ENCODE peak calls at places on chromosome 18, in ten cellular contexts. J, F, H, N, V, R, I, W, Z and S are unnamed samples. For H3K36me3 and H3K9me3, the result is how much of the 10 kb centered on the place peaks cover.

GRCh38 chr18:8684577-8684976 is 20.8 kb upstream of the MTCL1 start:
- DNase-seq in J (no peak), F (no peak), H (no peak), N (no peak), V (no peak), R (no peak), I (no peak), W (no peak), Z (no peak), S (no peak)

GRCh38 chr18:45838302-45839070 is 13.0 kb downstream of the SIGLEC15 start:
- DNase-seq in J (no peak), F (no peak), H (no peak), N (no peak), V (peak), R (no peak), I (no peak), W (no peak), Z (no peak), S (no peak)

GRCh38 chr18:13219576-13219975 is 1.0 kb downstream of the LDLRAD4 start:
- DNase-seq in J (no peak), F (no peak), H (no peak), N (no peak), V (no peak), R (no peak), I (no peak), W (no peak), Z (no peak), S (no peak)

GRCh38 chr18:61551586-61551985 is 218.4 kb downstream of the CDH20 start:
- DNase-seq in J (peak), F (peak), H (peak), N (peak), V (peak), R (peak), I (peak), W (peak), Z (peak), S (peak)

GRCh38 chr18:8329186-8329771 is 280.0 kb upstream of the RAB12 start:
- DNase-seq in J (peak), F (peak), H (no peak), N (no peak), V (peak), R (no peak), I (no peak), W (peak), Z (no peak), S (peak)

GRCh38 chr18:73842795-73843394 is 304.7 kb downstream of the FBXO15 start:
- DNase-seq in J (peak), F (peak), H (peak), N (peak), V (peak), R (peak), I (peak), W (peak), Z (peak), S (no peak)

GRCh38 chr18:54749291-54749690 is 79.0 kb upstream of the RAB27B start:
- DNase-seq in J (no peak), F (no peak), H (no peak), N (no peak), V (no peak), R (no peak), I (no peak), W (no peak), Z (peak), S (no peak)

GRCh38 chr18:46452820-46453219 is 204.2 kb downstream of the LOXHD1 start:
- DNase-seq in J (no peak), F (peak), H (peak), N (no peak), V (peak), R (peak), I (no peak), W (peak), Z (no peak), S (no peak)

GRCh38 chr18:41599529-41599928 is 355.5 kb upstream of the PIK3C3 start:
- DNase-seq in J (no peak), F (no peak), H (no peak), N (no peak), V (no peak), R (no peak), I (no peak), W (no peak), Z (no peak), S (no peak)

DNA sequence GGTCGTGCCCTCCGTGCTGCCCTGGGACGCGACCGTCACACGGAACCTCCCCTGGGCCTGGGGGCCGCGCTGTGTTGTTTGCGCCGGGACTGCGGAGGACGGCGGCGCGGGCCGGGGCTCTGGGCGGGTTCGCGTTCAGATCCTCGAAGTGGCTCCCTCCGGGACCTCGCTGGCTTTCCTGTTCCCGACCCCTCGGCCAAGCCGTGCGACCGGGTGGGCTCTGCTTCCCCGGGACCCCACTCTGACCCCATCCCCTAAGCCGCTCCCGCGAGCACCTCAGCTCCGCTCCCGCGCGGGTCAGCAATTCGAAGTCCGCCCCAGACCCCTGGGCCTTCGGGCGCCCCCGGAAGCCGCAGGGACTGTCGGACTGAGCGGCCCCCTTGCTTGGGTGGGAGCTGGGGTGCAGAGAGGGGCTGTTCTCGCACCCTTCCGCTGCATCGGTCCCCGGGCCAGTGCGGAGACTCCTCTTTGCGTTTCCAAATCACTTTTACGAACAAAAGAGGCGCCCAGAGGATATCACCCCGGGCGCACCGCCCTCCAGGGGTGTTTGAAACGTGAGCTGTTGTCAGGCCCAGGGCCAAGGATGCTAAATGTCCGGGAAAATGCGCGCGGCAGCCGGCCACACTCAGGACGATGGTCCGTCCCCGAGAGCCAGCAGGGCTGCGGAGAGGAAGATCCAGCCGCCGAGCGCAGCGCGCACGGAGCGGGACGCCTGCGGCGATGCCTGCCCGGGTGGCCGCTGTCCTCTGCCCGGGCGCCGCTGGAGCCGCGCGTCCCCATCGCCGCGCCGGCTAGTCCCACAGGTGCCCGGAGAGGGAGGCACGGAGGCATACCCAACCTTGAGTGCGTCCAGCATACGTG is 73.5 kb downstream of the ZCCHC2 start:
- DNase-seq in J (no peak), F (peak), H (no peak), N (no peak), V (peak), R (peak), I (no peak), W (peak), Z (peak), S (peak)
- TF ChIP-seq EZH2 in J (peak), F (peak), H (no peak), N (no peak), V (no peak), R (peak), I (no peak), W (peak), Z (peak), S (no peak)

DNA sequence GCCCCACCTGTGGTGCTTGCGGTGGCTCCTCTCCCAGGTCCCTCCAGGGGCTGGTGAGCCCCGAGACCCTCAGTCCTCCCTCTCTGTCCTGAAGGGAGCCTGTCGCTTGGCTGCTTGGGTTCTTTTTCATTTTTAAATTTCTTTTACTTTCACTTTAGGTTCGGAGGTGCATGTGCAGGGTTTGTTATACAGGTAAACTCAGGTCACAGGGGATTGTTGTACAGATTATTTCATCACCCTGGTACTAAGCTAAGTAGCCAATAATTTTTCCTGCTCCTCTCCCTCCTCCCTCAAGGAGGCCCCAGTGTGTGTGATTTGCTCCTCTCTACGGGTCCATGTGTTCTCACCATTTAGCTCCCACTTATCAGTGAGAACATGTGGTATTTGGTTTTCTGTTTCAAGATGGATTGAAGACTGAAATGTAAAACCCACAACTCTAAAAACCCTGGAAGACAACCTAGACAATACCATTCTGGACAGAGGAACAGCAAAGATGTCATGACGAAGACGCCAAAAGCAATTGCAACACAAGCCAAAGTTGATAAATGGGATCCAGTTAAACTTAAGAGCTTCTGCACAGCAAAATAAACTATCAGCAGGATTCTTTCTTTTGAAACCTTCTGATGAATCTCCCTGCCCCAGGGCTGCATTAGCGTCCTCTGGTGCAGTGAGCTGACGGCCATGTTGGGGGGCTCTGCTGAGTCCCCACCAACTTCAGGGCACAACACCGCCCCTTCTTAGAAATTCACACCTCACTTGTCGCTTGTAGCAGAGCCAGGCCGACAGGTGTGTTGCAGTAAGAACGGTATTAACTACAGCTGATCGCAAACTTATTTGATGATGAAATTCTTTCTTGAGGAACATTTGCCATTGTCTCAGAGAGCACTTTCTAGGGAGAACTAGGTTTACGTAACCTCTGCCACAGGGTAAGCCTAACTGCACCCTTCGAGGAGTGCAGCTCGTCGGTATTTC is 135.3 kb downstream of the ZNF236 start:
- DNase-seq in J (no peak), F (no peak), H (no peak), N (no peak), V (no peak), R (no peak), I (no peak), W (no peak), Z (no peak), S (no peak)
- H3K36me3 ChIP-seq in J (under half), F (under half), H (under half), N (under half), V (under half), R (under half), I (under half), W (under half), Z (under half), S (under half)

GRCh38 chr18:63890950-63891304 is 3.4 kb downstream of the SERPINB2 start:
- DNase-seq in J (peak), F (no peak), H (no peak), N (no peak), V (no peak), R (no peak), I (no peak), W (no peak), Z (no peak), S (no peak)
- H3K9me3 ChIP-seq in J (under half), F (under half), H (under half), N (under half), V (under half), R (under half), I (under half), W (under half), Z (under half), S (under half)

DNA sequence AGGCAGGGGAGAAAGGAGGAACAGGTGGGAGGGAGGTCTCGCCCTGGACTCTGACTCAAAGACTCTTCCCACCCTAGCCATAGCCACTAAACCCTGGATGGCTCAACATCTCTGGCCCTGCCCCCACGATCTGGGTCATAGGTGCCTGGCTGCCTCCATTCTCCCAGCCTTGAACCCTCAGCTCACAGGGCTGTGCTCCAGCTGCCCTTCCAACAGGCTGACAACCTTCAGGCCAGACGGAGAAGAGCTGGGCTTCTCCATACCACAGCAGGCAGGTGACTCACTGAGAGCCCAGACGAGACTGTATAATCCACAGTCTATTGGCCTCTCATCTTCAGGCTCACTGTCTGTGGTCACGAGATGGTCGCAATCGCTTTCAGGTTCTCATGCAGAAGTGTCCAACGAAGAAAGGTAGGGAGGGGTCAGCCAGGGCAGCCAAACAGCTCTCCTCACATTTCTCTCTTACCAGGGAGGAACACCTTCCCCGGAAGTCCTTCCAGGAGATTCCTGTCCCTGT is 100.3 kb downstream of the MRO start:
- DNase-seq in J (no peak), F (no peak), H (no peak), N (no peak), V (no peak), R (no peak), I (no peak), W (no peak), Z (no peak), S (no peak)
- TF ChIP-seq EZH2 in J (no peak), F (no peak), H (no peak), N (no peak), V (no peak), R (no peak), I (no peak), W (no peak), Z (no peak), S (no peak)

GRCh38 chr18:26074256-26074655 is 16.2 kb downstream of the SS18 start:
- DNase-seq in J (no peak), F (no peak), H (no peak), N (no peak), V (no peak), R (no peak), I (no peak), W (no peak), Z (no peak), S (no peak)
- H3K36me3 ChIP-seq in J (under half), F (under half), H (under half), N (under half), V (half or more), R (under half), I (under half), W (under half), Z (half or more), S (under half)

DNA sequence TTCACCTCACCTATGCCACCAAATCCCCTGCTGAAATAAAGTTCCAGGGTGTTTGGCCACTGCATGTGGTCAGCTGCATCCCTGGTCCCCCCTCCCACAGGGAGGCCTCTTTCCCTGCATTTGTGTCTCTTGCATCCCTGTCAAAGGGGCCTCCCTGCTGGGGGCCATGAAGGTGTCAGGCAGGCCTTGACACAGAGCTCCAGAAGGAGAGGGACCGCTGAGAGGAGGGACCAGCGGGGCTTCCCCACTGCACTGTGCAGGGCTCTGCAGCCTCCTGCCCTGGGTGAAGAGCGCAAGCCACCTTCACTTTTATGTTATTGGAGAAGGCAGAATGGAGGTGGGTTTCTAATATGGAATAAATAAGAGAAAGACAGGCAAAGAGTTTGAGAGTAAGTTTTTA is 230.2 kb downstream of the ANKRD30B start:
- DNase-seq in J (no peak), F (no peak), H (no peak), N (no peak), V (no peak), R (no peak), I (no peak), W (no peak), Z (no peak), S (no peak)
- H3K9me3 ChIP-seq in J (under half), F (under half), H (under half), N (under half), V (under half), R (under half), I (under half), W (under half), Z (under half), S (under half)

GRCh38 chr18:79394438-79395307 is 1.1 kb upstream of the NFATC1 start:
- DNase-seq in J (no peak), F (peak), H (no peak), N (no peak), V (peak), R (no peak), I (no peak), W (peak), Z (peak), S (no peak)
- TF ChIP-seq EZH2 in J (peak), F (no peak), H (no peak), N (no peak), V (no peak), R (peak), I (no peak), W (peak), Z (peak), S (no peak)

GRCh38 chr18:21763846-21764646 is 23.5 kb downstream of the MIB1 start:
- DNase-seq in J (no peak), F (no peak), H (no peak), N (no peak), V (no peak), R (no peak), I (no peak), W (no peak), Z (no peak), S (no peak)

GRCh38 chr18:21774722-21775121 is 34.1 kb downstream of the MIB1 start:
- DNase-seq in J (no peak), F (no peak), H (no peak), N (no peak), V (no peak), R (no peak), I (no peak), W (no peak), Z (no peak), S (no peak)

DNA sequence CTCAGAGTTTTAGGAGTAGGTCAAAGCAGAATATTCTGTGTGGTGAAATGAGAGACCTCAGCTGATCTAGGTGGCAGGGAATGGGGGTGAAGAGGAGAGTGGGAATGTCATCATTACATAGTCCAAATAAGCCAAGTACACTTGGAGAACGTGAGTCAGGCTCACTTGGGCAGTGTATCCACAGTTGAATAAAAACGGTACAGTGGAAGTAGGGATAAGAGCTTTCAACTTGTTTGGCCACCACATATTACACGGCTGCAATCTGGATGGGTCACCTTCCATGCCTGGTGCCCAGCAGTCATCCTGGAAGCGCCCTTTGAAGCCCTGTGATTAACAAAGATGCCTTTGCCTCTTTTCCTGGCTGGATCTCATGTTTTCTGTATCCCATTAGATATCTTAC is 28.6 kb downstream of the MIB1 start:
- DNase-seq in J (no peak), F (peak), H (no peak), N (no peak), V (peak), R (no peak), I (no peak), W (peak), Z (no peak), S (no peak)
- H3K36me3 ChIP-seq in J (under half), F (under half), H (under half), N (under half), V (under half), R (under half), I (under half), W (under half), Z (under half), S (under half)

GRCh38 chr18:78602430-78602829 is 377.2 kb upstream of the SALL3 start:
- DNase-seq in J (no peak), F (no peak), H (no peak), N (no peak), V (no peak), R (no peak), I (no peak), W (no peak), Z (no peak), S (no peak)
- H3K9me3 ChIP-seq in J (under half), F (under half), H (under half), N (under half), V (under half), R (under half), I (under half), W (under half), Z (under half), S (under half)

DNA sequence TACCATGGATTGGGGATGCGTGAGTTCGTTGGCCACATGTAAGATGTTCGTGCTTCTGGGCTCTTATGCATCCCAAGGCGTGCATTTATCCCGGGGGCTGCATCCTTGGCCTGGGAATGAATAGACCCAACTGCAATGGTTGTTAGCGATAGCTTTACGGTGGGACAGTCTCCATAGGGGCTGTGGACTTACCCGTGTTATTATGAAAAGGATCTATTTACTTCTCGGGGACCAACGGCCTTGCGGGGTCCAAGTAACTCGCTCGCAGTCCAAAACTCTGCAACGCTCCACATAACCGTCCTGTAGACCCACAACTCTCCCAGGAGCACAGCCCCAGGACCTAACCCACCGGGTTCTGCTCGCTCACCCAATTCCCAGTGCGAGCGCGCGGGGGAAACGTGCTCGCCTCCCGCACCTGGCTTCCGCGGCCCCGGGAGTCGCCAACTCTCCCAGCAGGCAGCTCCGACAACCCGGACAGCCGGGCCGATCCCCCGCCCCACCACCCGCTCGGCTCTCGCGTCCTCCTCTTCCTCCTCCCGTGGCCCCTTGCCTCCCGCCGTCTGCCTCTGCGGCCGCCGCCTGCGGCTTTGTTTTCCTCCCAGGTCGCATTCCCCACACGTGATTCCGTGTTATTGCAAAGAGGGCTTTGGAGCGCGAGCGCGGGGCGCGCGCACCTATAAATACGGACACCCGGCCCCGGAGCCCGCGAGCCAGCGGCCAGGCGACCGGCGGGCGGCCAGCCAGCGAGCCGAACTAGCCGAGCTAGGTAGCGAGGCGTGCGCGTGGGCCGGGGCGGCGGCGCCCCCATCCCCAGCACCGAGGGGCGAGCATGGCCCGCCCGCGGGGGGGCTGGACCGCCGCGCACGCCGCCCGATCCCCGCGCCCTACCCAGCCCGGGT is at the start of gene CABLES1:
- DNase-seq in J (peak), F (peak), H (no peak), N (peak), V (peak), R (peak), I (no peak), W (peak), Z (peak), S (peak)
- TF ChIP-seq EZH2 in J (no peak), F (peak), H (no peak), N (no peak), V (no peak), R (no peak), I (no peak), W (no peak), Z (peak), S (no peak)